ENCODE peak calls at places on chromosomes 13 and 19, in ten cellular contexts. L is AG08396; J is stimulated activated CD4-positive, alpha-beta T cell treated with anti-CD3 and anti-CD28 coated beads, Interleukin-4, amount 100 ng/mL, for 4 hours; W is A673; M is mucosa of gallbladder; D is astrocyte of the spinal cord; O is cardiac fibroblast; U is chondrocyte; V is NCI-H82; Y is GM04504. H is an unnamed sample.

GRCh38 chr19:46383846-46384245 is 29.5 kb downstream of the CCDC8 start:
- DNase-seq in L (no peak), J (no peak), W (no peak), M (no peak), D (no peak), O (no peak), U (peak; percentile 68), V (no peak), Y (no peak), H (no peak)

GRCh38 chr19:18464646-18465045 is 26.7 kb upstream of the ISYNA1 start:
- DNase-seq in L (peak; percentile 86), J (no peak), W (no peak), M (peak; percentile 87), D (peak; percentile 91), O (peak; percentile 96), U (no peak), V (no peak), Y (peak; percentile 75), H (no peak)

GRCh38 chr19:8665468-8666213 is 33.0 kb downstream of the ACTL9 start:
- DNase-seq in L (no peak), J (no peak), W (no peak), M (no peak), D (no peak), O (no peak), U (no peak), V (no peak), Y (no peak), H (no peak)

GRCh38 chr19:44548736-44549135 is 19.3 kb upstream of the CEACAM20 start:
- DNase-seq in L (no peak), J (no peak), W (no peak), M (no peak), D (peak; percentile 41), O (no peak), U (no peak), V (no peak), Y (peak; percentile 13), H (no peak)

GRCh38 chr19:33050110-33050509 is 14.6 kb downstream of the RHPN2 start:
- DNase-seq in L (no peak), J (no peak), W (no peak), M (no peak), D (no peak), O (no peak), U (no peak), V (no peak), Y (no peak), H (no peak)

GRCh38 chr19:50349277-50350057 is 16.0 kb downstream of the NAPSA start:
- DNase-seq in L (no peak), J (no peak), W (no peak), M (no peak), D (no peak), O (no peak), U (peak; percentile 49), V (no peak), Y (no peak), H (no peak)

GRCh38 chr13:36115306-36115705 is 15.9 kb downstream of the DCLK1 start:
- DNase-seq in L (no peak), J (no peak), W (no peak), M (no peak), D (no peak), O (no peak), U (no peak), V (no peak), Y (no peak), H (no peak)

GRCh38 chr13:111485491-111486250 is 165.2 kb downstream of the TEX29 start:
- DNase-seq in L (no peak), J (no peak), W (no peak), M (no peak), D (no peak), O (no peak), U (peak; percentile 65), V (no peak), Y (no peak), H (no peak)

GRCh38 chr13:109874921-109875454 is 88.6 kb upstream of the IRS2 start:
- DNase-seq in L (peak; percentile 42), J (no peak), W (no peak), M (no peak), D (peak; percentile 42), O (peak; percentile 59), U (no peak), V (no peak), Y (peak; percentile 16), H (no peak)

H was measured in NAMALWA.